ENCODE peak calls at places on chromosomes 2 and 18, in seven cellular contexts. K, F, U, M, D, P and Y are unnamed samples.

GRCh38 chr2:216115224-216115582 is 6.1 kb downstream of the XRCC5 start:
- DNase-seq in P (no peak), U (no peak), F (no peak), D (no peak), M (no peak), K (no peak), Y (no peak)

GRCh38 chr2:130313812-130314334 is 28.8 kb upstream of the IMP4 start:
- DNase-seq in M (no peak), K (no peak), U (no peak), F (no peak), D (no peak), P (no peak), Y (no peak)

GRCh38 chr2:98869868-98870267 is 66.2 kb downstream of the CRACDL start:
- DNase-seq in M (no peak), P (no peak), F (no peak), U (no peak), D (no peak), K (no peak), Y (no peak)

GRCh38 chr2:102514061-102514785 is 41.2 kb downstream of the SLC9A4 start:
- DNase-seq in K (peak; percentile 32), P (no peak), D (peak; percentile 68), M (no peak), F (no peak), U (no peak), Y (no peak)

GRCh38 chr2:152571035-152571766 is 146.1 kb downstream of the PRPF40A start:
- DNase-seq in F (no peak), M (no peak), P (no peak), D (no peak), K (no peak), U (no peak), Y (no peak)

GRCh38 chr2:76197842-76198448 is 487.2 kb upstream of the GCFC2 start:
- DNase-seq in P (no peak), K (peak; percentile 67), U (peak; percentile 20), F (no peak), D (peak; percentile 72), M (peak; percentile 60), Y (no peak)

GRCh38 chr18:23935804-23936203 is 78.8 kb upstream of the TTC39C start:
- DNase-seq in U (no peak), K (no peak), M (no peak), F (no peak), P (no peak), D (no peak), Y (no peak)

GRCh38 chr2:17975401-17975800 is 96.9 kb downstream of the KCNS3 start:
- DNase-seq in F (no peak), M (no peak), U (no peak), D (no peak), K (no peak), P (no peak), Y (no peak)

GRCh38 chr2:43062058-43062457 is 164.3 kb downstream of the ZFP36L2 start:
- DNase-seq in P (no peak), U (no peak), K (no peak), D (no peak), M (no peak), F (no peak), Y (no peak)

GRCh38 chr2:149145314-149146295 is 107.1 kb downstream of the LYPD6B start:
- DNase-seq in K (no peak), P (no peak), M (no peak), D (no peak), U (no peak), F (peak; percentile 10), Y (no peak)

GRCh38 chr2:127508621-127509034 is 17.7 kb downstream of the IWS1 start:
- DNase-seq in U (no peak), D (peak; percentile 44), F (peak; percentile 66), K (peak; percentile 52), M (no peak), P (no peak), Y (no peak)

GRCh38 chr2:11067221-11068078 is 87.8 kb upstream of the SLC66A3 start:
- DNase-seq in D (no peak), M (no peak), F (no peak), K (no peak), P (no peak), U (no peak), Y (no peak)

GRCh38 chr2:239136203-239136602 is 264.6 kb downstream of the HDAC4 start:
- DNase-seq in U (no peak), P (no peak), F (no peak), M (no peak), K (no peak), D (no peak), Y (no peak)

GRCh38 chr2:10920764-10921468 is 9.2 kb downstream of the KCNF1 start:
- DNase-seq in P (no peak), U (no peak), F (no peak), D (no peak), M (no peak), K (no peak), Y (no peak)

GRCh38 chr2:219437141-219437540 is 2.5 kb downstream of the SPEG start:
- DNase-seq in K (no peak), M (no peak), D (no peak), U (no peak), P (no peak), F (no peak), Y (no peak)

GRCh38 chr2:149441255-149441654 is 110.9 kb downstream of the LYPD6 start:
- DNase-seq in F (no peak), U (no peak), K (no peak), D (no peak), M (no peak), P (no peak), Y (no peak)

GRCh38 chr2:60707750-60708371 is 48.2 kb upstream of the PAPOLG start:
- DNase-seq in K (peak; percentile 48), D (peak; percentile 49), F (peak; percentile 52), M (no peak), P (no peak), U (peak; percentile 2), Y (peak; percentile 40)

GRCh38 chr2:140183056-140183765 is 1403.0 kb upstream of the NXPH2 start:
- DNase-seq in P (no peak), F (no peak), M (no peak), U (no peak), D (no peak), K (no peak), Y (no peak)
- TF ChIP-seq TAF1 in P (no peak), F (no peak), M (no peak), U (no peak), D (no peak), K (no peak), Y (no peak)

DNA sequence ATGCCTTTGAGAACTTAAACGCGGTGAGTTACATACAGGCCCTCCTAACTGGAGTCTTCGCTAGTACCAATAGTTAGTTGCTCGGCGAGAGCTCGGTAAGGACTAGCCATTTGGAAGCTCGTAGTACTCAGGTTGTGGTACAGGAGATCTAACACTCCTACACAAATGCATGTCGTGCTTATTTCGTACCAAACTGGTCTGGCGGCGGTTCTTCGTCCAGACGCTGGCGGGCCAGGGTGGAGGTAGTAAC is 346 bp upstream of the VRK2 start:
- DNase-seq in U (no peak), K (no peak), M (no peak), F (no peak), D (no peak), P (no peak), Y (no peak)
- TF ChIP-seq TAF1 in U (no peak), K (no peak), M (no peak), F (no peak), D (no peak), P (no peak), Y (no peak)

DNA sequence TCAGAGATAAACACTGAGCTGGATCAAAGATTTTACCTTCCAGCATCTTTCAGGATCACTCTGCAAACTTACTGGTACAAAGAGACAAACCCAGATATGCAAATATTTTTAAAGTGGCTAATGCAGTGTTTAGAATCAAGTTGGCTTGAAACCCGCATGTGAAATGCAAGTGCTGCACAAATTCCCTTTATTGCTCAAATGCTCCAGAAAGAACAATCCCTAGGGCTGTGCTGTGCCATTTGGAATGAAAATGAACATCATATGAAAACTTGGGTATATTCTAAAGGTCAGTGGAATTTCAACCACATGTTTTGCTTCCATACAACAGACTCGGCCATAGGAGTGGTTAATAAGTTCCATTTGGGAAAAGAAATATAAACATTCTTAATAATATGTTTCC is 139.1 kb downstream of the VWC2L start:
- DNase-seq in K (no peak), F (no peak), U (no peak), P (no peak), M (no peak), D (no peak), Y (no peak)
- TF ChIP-seq TAF1 in K (no peak), F (no peak), U (no peak), P (no peak), M (no peak), D (no peak), Y (no peak)

GRCh38 chr2:51601706-51602105 is 569.8 kb upstream of the NRXN1 start:
- DNase-seq in M (no peak), P (no peak), F (no peak), K (no peak), U (no peak), D (no peak), Y (no peak)
- TF ChIP-seq TAF1 in M (no peak), P (no peak), F (no peak), K (no peak), U (no peak), D (no peak), Y (no peak)

DNA sequence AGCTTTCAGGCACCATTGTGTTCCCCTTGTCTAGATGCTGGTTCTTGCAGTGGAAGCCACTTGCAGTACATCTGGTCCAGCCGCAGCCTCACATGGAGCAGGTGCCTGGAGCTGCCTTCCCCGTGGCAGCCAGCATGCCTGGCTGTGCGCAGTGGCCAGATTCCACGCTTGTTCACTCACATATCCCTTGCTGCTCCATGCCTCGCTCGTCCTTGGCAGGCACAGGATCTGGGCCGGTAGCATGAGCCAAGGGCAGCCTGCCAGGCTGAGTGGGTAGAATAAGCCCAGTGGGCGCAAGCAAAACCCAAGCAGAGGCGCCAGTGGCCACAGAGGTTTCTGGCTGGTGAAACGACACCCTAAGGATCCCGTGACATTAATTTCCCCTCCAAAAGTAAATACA is 20.6 kb downstream of the TMX3 start:
- DNase-seq in D (no peak), U (no peak), M (no peak), P (no peak), F (no peak), K (no peak), Y (no peak)
- TF ChIP-seq TAF1 in D (no peak), U (no peak), M (no peak), P (no peak), F (no peak), K (no peak), Y (no peak)

GRCh38 chr2:145798419-145798818 is 1278.5 kb upstream of the ZEB2 start:
- DNase-seq in F (no peak), M (no peak), D (no peak), U (no peak), P (no peak), K (no peak), Y (no peak)
- TF ChIP-seq TAF1 in F (no peak), M (no peak), D (no peak), U (no peak), P (no peak), K (no peak), Y (no peak)